ENCODE peak calls at places on chromosomes 11 and 22, in eight cellular contexts. K, P, F, B, I, S, H and Q are unnamed samples.

GRCh38 chr22:28021116-28021997 is 102.3 kb upstream of the PITPNB start:
- DNase-seq in K (no peak), P (peak; percentile 22), F (peak; percentile 37), B (no peak), I (no peak), S (no peak), H (peak; percentile 2), Q (no peak)

GRCh38 chr11:96014234-96014633 is 90.3 kb upstream of the MTMR2 start:
- DNase-seq in K (peak; percentile 97), P (no peak), F (no peak), B (no peak), I (peak; percentile 10), S (peak; percentile 24), H (no peak), Q (no peak)

GRCh38 chr11:117559698-117560097 is 232.0 kb downstream of the CEP164 start:
- DNase-seq in K (no peak), P (peak; percentile 48), F (no peak), B (no peak), I (no peak), S (no peak), H (no peak), Q (no peak)

GRCh38 chr11:18749681-18750319 is 23.8 kb upstream of the IGSF22 start:
- DNase-seq in K (peak; percentile 25), P (no peak), F (no peak), B (no peak), I (no peak), S (peak; percentile 71), H (no peak), Q (no peak)

GRCh38 chr11:8111636-8112035 is 30.6 kb downstream of the TUB start:
- DNase-seq in K (no peak), P (no peak), F (no peak), B (no peak), I (no peak), S (peak; percentile 32), H (no peak), Q (no peak)

GRCh38 chr22:32533265-32534068 is 58.9 kb downstream of the FBXO7 start:
- DNase-seq in K (no peak), P (peak; percentile 69), F (no peak), B (peak; percentile 38), I (no peak), S (peak; percentile 58), H (no peak), Q (no peak)

GRCh38 chr22:27918351-27919221 is 470 bp downstream of the PITPNB start:
- DNase-seq in K (peak; percentile 13), P (peak; percentile 72), F (peak; percentile 88), B (peak; percentile 46), I (peak; percentile 47), S (peak; percentile 79), H (peak; percentile 50), Q (peak; percentile 57)

GRCh38 chr11:75760710-75761493 is 7.7 kb upstream of the DGAT2 start:
- DNase-seq in K (no peak), P (no peak), F (no peak), B (no peak), I (no peak), S (peak; percentile 54), H (no peak), Q (no peak)

GRCh38 chr11:69157156-69157821 is 1.6 kb downstream of the SMIM38 start:
- DNase-seq in K (peak; percentile 91), P (no peak), F (no peak), B (no peak), I (no peak), S (peak; percentile 76), H (peak; percentile 76), Q (no peak)

GRCh38 chr11:131609921-131610320 is 239.5 kb downstream of the NTM start:
- DNase-seq in K (no peak), P (no peak), F (no peak), B (no peak), I (no peak), S (no peak), H (no peak), Q (no peak)

GRCh38 chr11:68659158-68659921 is 25.0 kb upstream of the GAL start:
- DNase-seq in K (peak; percentile 55), P (no peak), F (peak; percentile 85), B (peak; percentile 69), I (no peak), S (peak; percentile 94), H (peak; percentile 71), Q (no peak)

GRCh38 chr11:46832511-46833214 is 13.4 kb downstream of the CKAP5 start:
- DNase-seq in K (no peak), P (no peak), F (no peak), B (no peak), I (no peak), S (no peak), H (no peak), Q (no peak)

DNA sequence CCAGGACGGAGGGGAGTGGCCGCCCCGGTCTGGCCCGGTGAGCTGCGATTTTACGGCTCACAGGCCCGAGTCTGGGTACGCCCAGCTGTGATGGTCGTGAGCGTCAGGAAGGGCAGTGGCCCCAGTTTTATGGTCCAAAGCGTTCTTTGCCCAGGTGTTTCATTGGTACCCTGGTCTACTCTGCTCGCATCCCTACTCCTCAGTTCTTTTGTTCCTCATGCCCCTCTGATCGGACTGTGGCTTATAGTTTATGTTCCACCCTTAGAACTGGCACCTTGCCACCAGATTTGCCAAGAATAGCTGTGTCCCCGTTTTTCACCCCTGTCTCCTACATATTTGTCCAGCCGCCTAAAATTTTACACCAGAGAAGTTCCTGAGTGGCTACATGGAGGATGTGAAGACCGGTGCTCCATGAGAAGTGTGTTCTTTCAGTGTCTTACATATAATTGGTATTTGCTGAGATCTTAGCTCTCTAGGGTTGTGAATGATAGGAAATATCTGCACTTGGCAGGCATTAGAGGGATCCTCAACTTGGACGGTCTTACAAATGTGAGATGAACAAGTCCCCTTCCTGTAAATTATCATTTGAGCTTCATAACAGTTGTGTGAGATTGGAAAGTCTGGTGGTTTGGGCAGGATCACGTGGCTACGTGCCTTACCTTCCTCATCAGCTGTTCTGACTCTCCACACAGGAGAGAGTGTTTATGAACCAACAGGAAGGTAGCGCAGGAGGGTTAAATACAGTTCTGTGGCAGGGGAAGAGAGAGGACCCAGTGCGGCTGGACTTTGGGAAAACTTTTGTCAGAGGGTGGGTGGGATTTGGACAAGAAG is 1.1 kb downstream of the PANX1 start:
- DNase-seq in K (no peak), P (no peak), F (no peak), B (peak; percentile 54), I (no peak), S (peak; percentile 73), H (peak; percentile 43), Q (no peak)
- H3K4me1 ChIP-seq in K (peaks cover 43% of the 10 kb centered on the region), P (peaks cover 5% of the 10 kb centered on the region), F (peaks cover 14% of the 10 kb centered on the region), B (peaks cover 8% of the 10 kb centered on the region), I (peaks cover 17% of the 10 kb centered on the region), S (peaks cover 57% of the 10 kb centered on the region), H (peaks cover 28% of the 10 kb centered on the region), Q (peaks cover 51% of the 10 kb centered on the region)

GRCh38 chr22:47277001-47277400 is 514.6 kb downstream of the TBC1D22A start:
- DNase-seq in K (no peak), P (peak; percentile 33), F (peak; percentile 70), B (no peak), I (no peak), S (no peak), H (no peak), Q (no peak)

GRCh38 chr22:47278655-47279054 is 516.2 kb downstream of the TBC1D22A start:
- DNase-seq in K (no peak), P (no peak), F (peak; percentile 35), B (no peak), I (no peak), S (no peak), H (no peak), Q (no peak)

GRCh38 chr22:47277511-47277910 is 515.1 kb downstream of the TBC1D22A start:
- DNase-seq in K (no peak), P (no peak), F (no peak), B (no peak), I (no peak), S (no peak), H (no peak), Q (no peak)

GRCh38 chr22:47281126-47282106 is 519.0 kb downstream of the TBC1D22A start:
- DNase-seq in K (no peak), P (peak; percentile 35), F (peak; percentile 61), B (no peak), I (no peak), S (no peak), H (no peak), Q (no peak)

GRCh38 chr22:47279337-47279736 is 516.9 kb downstream of the TBC1D22A start:
- DNase-seq in K (no peak), P (peak; percentile 29), F (peak; percentile 63), B (no peak), I (no peak), S (no peak), H (no peak), Q (no peak)
- H3K9me3 ChIP-seq in K (no peaks in the 10 kb centered on the region), P (no peaks in the 10 kb centered on the region), F (no peaks in the 10 kb centered on the region), B (no peaks in the 10 kb centered on the region), I (no peaks in the 10 kb centered on the region), S (no peaks in the 10 kb centered on the region), H (no peaks in the 10 kb centered on the region), Q (no peaks in the 10 kb centered on the region)

GRCh38 chr22:37675930-37676571 is 615 bp downstream of the LGALS1 start:
- DNase-seq in K (no peak), P (peak; percentile 86), F (no peak), B (peak; percentile 69), I (peak; percentile 22), S (peak; percentile 62), H (peak; percentile 70), Q (peak; percentile 53)

GRCh38 chr22:37680191-37680851 is 4.9 kb downstream of the LGALS1 start:
- DNase-seq in K (no peak), P (no peak), F (no peak), B (no peak), I (no peak), S (no peak), H (no peak), Q (no peak)

GRCh38 chr22:37676691-37677627 is 1.5 kb downstream of the LGALS1 start:
- DNase-seq in K (peak; percentile 75), P (peak; percentile 83), F (peak; percentile 95), B (peak; percentile 98), I (peak; percentile 88), S (peak; percentile 99), H (peak; percentile 89), Q (peak; percentile 88)

GRCh38 chr22:37679670-37680069 is 4.2 kb downstream of the LGALS1 start:
- DNase-seq in K (no peak), P (no peak), F (no peak), B (no peak), I (no peak), S (no peak), H (no peak), Q (no peak)

GRCh38 chr22:37678372-37678771 is 2.9 kb downstream of the LGALS1 start:
- DNase-seq in K (no peak), P (no peak), F (no peak), B (no peak), I (no peak), S (peak; percentile 3), H (no peak), Q (no peak)
- H3K4me3 ChIP-seq in K (no peak overlapping the region), P (no peak overlapping the region), F (no peak overlapping the region), B (no peak overlapping the region), I (no peak overlapping the region), S (peak overlapping the region; percentile 95), H (no peak overlapping the region), Q (no peak overlapping the region)

DNA sequence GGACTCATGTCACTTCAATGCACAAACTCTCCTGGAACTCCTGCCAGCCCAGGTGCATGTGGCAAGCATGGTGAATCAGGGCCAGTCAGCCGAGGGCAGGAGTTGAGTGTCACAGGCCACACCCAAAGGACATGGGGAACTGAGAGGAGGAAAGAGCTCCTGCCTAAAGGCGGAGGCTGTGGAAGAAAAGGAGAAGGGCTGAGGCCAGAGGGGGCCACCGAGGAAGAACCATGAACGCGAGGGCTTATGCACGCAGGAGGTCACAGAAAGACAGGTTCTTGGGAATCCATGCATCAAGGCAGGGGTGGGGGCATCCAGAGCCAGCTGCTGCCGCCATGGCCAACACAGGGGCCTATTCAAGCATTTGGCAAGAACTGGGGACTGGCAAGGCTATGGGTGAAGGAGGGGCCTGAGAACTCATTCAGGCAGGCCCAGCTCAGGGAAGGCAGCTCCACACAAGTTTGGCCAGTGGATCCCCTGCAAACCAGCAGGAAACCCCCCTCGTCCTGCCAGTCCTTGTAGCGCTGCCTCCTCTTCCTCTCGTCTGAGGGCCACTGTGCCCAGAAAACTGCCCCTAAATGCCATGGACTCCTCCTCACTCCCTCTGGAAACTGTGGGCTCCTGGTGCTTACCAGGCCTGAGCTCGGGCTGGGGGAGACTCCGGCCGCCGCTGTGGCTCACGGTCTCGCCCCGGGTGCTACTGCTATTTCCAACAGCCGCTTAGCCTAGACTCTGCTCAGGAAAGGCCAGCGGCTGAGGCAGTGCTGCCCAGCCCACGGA is 15.4 kb downstream of the PPM1F start:
- DNase-seq in K (no peak), P (no peak), F (no peak), B (no peak), I (no peak), S (peak; percentile 32), H (no peak), Q (peak; percentile 69)
- H3K4me1 ChIP-seq in K (peaks cover 18% of the 10 kb centered on the region), P (peaks cover 6% of the 10 kb centered on the region), F (peaks cover 19% of the 10 kb centered on the region), B (peaks cover 15% of the 10 kb centered on the region), I (peaks cover 17% of the 10 kb centered on the region), S (peaks cover 44% of the 10 kb centered on the region), H (peaks cover 59% of the 10 kb centered on the region), Q (peaks cover 69% of the 10 kb centered on the region)